ENCODE peak calls at places on chromosomes 3 and 15, in five cellular contexts. One of them, this sample, is unnamed.
A peak's percentile ranks its signal among the peaks of the same experiment; 100 is the strongest.

GRCh38 chr3:58323795-58324674 is 8.7 kb upstream of the PXK start:
- DNase-seq in astrocyte of the spinal cord: peak; percentile 37
- DNase-seq in lung: no peak
- DNase-seq in A549: no peak
- DNase-seq in suprapubic skin: no peak
- DNase-seq in this sample: no peak

GRCh38 chr3:47370887-47371697 is 9.7 kb upstream of the PTPN23 start:
- DNase-seq in astrocyte of the spinal cord: no peak
- DNase-seq in suprapubic skin: no peak
- DNase-seq in lung: no peak
- DNase-seq in A549: peak; percentile 30
- DNase-seq in this sample: no peak

GRCh38 chr3:59480486-59480995 is 430.7 kb upstream of the CFAP20DC start:
- DNase-seq in suprapubic skin: no peak
- DNase-seq in astrocyte of the spinal cord: peak; percentile 75
- DNase-seq in lung: no peak
- DNase-seq in A549: no peak
- DNase-seq in this sample: no peak

GRCh38 chr15:60119101-60119500 is 115.0 kb downstream of the FOXB1 start:
- DNase-seq in suprapubic skin: no peak
- DNase-seq in astrocyte of the spinal cord: no peak
- DNase-seq in lung: no peak
- DNase-seq in A549: no peak
- DNase-seq in this sample: no peak

GRCh38 chr3:142976621-142977398 is 13.3 kb upstream of the PAQR9 start:
- DNase-seq in A549: peak; percentile 88
- DNase-seq in astrocyte of the spinal cord: peak; percentile 96
- DNase-seq in lung: peak; percentile 56
- DNase-seq in suprapubic skin: no peak
- DNase-seq in this sample: no peak

GRCh38 chr15:101167791-101168462 is 83.9 kb downstream of the CHSY1 start:
- DNase-seq in A549: no peak
- DNase-seq in suprapubic skin: peak; percentile 82
- DNase-seq in astrocyte of the spinal cord: peak; percentile 94
- DNase-seq in lung: peak; percentile 73
- DNase-seq in this sample: no peak

GRCh38 chr3:28081533-28081947 is 159.9 kb upstream of the CMC1 start:
- DNase-seq in lung: no peak
- DNase-seq in A549: no peak
- DNase-seq in astrocyte of the spinal cord: no peak
- DNase-seq in suprapubic skin: no peak
- DNase-seq in this sample: no peak

GRCh38 chr3:25178627-25179026 is 249.4 kb upstream of the RARB start:
- DNase-seq in astrocyte of the spinal cord: no peak
- DNase-seq in A549: no peak
- DNase-seq in lung: no peak
- DNase-seq in suprapubic skin: no peak
- DNase-seq in this sample: no peak

GRCh38 chr3:48776854-48777253 is 59.8 kb upstream of the IP6K2 start:
- DNase-seq in astrocyte of the spinal cord: no peak
- DNase-seq in A549: no peak
- DNase-seq in lung: no peak
- DNase-seq in suprapubic skin: no peak
- DNase-seq in this sample: no peak

GRCh38 chr3:31959951-31960792 is 20.9 kb downstream of the OSBPL10 start:
- DNase-seq in lung: no peak
- DNase-seq in A549: no peak
- DNase-seq in suprapubic skin: no peak
- DNase-seq in astrocyte of the spinal cord: peak; percentile 32
- DNase-seq in this sample: no peak

GRCh38 chr3:183180105-183180763 is 17.7 kb upstream of the LAMP3 start:
- DNase-seq in lung: peak; percentile 27
- DNase-seq in suprapubic skin: no peak
- DNase-seq in A549: no peak
- DNase-seq in astrocyte of the spinal cord: no peak
- DNase-seq in this sample: no peak

DNA sequence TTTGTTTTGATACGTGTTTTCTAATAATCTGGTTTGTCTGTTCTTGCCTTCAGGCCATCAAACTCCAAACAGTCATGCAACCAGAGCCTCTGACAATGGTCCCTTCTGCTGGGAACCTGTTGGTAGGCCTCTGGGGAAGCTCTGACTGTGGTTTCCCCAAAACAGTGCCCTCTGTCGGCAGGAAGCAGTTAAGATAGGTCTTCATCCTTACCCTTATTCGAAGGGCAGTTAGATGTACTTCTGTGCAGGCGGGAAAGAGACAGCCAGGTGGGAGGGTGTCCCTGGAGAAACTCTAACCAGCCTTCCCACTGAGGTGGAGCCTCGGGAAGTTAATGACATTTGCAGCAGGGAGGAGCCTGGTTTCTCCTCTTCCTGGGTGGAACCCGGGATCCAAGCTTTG is 81.6 kb upstream of the CHMP2B start:
- DNase-seq in A549: no peak
- DNase-seq in astrocyte of the spinal cord: peak; percentile 7
- DNase-seq in suprapubic skin: no peak
- DNase-seq in lung: no peak
- DNase-seq in this sample: no peak
- TF ChIP-seq CTCF in A549: no peak
- TF ChIP-seq CTCF in astrocyte of the spinal cord: no peak
- TF ChIP-seq CTCF in suprapubic skin: no peak
- TF ChIP-seq CTCF in lung: no peak
- TF ChIP-seq CTCF in this sample: peak; percentile 38

DNA sequence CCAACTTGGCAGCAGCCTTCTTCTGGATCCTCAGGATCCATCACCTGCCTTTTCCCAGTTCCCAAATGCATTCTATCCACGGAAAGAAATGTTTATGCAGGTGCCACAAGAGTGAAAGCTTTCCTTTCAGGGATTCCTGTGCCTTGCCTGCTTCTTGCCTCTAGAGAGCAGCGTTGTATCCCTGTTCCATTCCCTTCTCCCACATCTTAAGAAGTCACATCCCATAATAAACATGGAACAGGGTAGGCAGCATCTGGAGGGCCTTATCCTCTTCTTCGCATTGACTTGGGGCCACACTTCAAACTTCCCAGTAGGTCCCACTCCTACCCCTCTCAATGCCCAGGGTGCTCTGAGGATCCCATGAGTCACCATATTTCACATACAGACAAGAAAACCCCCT is 72.7 kb upstream of the DCLK3 start:
- DNase-seq in astrocyte of the spinal cord: no peak
- DNase-seq in A549: no peak
- DNase-seq in suprapubic skin: no peak
- DNase-seq in lung: no peak
- DNase-seq in this sample: no peak
- TF ChIP-seq CTCF in astrocyte of the spinal cord: peak; percentile 24
- TF ChIP-seq CTCF in A549: no peak
- TF ChIP-seq CTCF in suprapubic skin: no peak
- TF ChIP-seq CTCF in lung: no peak
- TF ChIP-seq CTCF in this sample: no peak

DNA sequence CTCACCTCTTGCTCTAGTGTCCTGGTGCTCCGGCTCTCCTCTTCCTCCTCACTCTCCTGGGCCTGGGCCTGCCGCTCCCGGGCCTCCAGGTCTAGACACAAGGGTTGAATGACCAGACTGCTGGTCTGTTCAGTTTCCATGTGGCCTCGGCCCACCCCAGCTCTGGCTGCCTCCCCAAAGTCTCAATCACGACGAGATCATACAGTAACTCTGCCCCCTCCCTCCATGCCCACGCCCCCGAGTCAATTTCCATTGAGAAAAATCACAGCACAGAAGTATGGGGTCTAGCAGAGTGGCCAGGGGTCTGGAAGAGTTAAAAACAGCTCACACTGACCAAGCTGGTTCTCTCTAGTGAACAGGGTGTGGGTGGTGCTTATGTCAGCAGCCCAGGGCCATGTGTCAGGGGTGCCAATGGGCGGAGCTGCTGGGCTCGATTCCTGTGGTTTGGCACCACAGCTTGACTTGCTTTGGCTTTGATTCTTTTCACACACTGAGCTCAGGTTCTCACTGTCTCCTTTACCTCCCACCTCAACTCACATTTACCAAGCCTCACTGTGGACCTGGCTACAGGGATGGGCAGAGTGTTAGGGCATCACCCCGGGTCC is 6.9 kb downstream of the C15orf62 start:
- DNase-seq in A549: no peak
- DNase-seq in lung: peak; percentile 67
- DNase-seq in suprapubic skin: no peak
- DNase-seq in astrocyte of the spinal cord: peak; percentile 60
- DNase-seq in this sample: no peak
- TF ChIP-seq CTCF in A549: no peak
- TF ChIP-seq CTCF in lung: no peak
- TF ChIP-seq CTCF in suprapubic skin: no peak
- TF ChIP-seq CTCF in astrocyte of the spinal cord: no peak
- TF ChIP-seq CTCF in this sample: no peak

GRCh38 chr15:47496343-47497185 is 220.7 kb upstream of the SEMA6D start:
- DNase-seq in suprapubic skin: no peak
- DNase-seq in astrocyte of the spinal cord: no peak
- DNase-seq in lung: no peak
- DNase-seq in A549: no peak
- DNase-seq in this sample: no peak
- TF ChIP-seq CTCF in suprapubic skin: no peak
- TF ChIP-seq CTCF in astrocyte of the spinal cord: no peak
- TF ChIP-seq CTCF in lung: no peak
- TF ChIP-seq CTCF in A549: no peak
- TF ChIP-seq CTCF in this sample: no peak

GRCh38 chr15:45790325-45790943 is 155.6 kb downstream of the SQOR start:
- DNase-seq in astrocyte of the spinal cord: no peak
- DNase-seq in lung: no peak
- DNase-seq in A549: peak; percentile 15
- DNase-seq in suprapubic skin: no peak
- DNase-seq in this sample: no peak
- TF ChIP-seq CTCF in astrocyte of the spinal cord: peak; percentile 45
- TF ChIP-seq CTCF in lung: no peak
- TF ChIP-seq CTCF in A549: peak; percentile 46
- TF ChIP-seq CTCF in suprapubic skin: peak; percentile 28
- TF ChIP-seq CTCF in this sample: peak; percentile 52

GRCh38 chr3:122387709-122388108 is 3.7 kb downstream of the FAM162A start:
- DNase-seq in suprapubic skin: no peak
- DNase-seq in astrocyte of the spinal cord: no peak
- DNase-seq in lung: no peak
- DNase-seq in A549: no peak
- DNase-seq in this sample: no peak

GRCh38 chr3:122377975-122378374 is 5.1 kb downstream of the MIX23 start:
- DNase-seq in suprapubic skin: no peak
- DNase-seq in astrocyte of the spinal cord: no peak
- DNase-seq in A549: no peak
- DNase-seq in lung: no peak
- DNase-seq in this sample: no peak

GRCh38 chr3:122383915-122384697 is at the start of gene FAM162A:
- DNase-seq in astrocyte of the spinal cord: peak; percentile 89
- DNase-seq in lung: peak; percentile 95
- DNase-seq in A549: peak; percentile 80
- DNase-seq in suprapubic skin: peak; percentile 96
- DNase-seq in this sample: peak; percentile 96

DNA sequence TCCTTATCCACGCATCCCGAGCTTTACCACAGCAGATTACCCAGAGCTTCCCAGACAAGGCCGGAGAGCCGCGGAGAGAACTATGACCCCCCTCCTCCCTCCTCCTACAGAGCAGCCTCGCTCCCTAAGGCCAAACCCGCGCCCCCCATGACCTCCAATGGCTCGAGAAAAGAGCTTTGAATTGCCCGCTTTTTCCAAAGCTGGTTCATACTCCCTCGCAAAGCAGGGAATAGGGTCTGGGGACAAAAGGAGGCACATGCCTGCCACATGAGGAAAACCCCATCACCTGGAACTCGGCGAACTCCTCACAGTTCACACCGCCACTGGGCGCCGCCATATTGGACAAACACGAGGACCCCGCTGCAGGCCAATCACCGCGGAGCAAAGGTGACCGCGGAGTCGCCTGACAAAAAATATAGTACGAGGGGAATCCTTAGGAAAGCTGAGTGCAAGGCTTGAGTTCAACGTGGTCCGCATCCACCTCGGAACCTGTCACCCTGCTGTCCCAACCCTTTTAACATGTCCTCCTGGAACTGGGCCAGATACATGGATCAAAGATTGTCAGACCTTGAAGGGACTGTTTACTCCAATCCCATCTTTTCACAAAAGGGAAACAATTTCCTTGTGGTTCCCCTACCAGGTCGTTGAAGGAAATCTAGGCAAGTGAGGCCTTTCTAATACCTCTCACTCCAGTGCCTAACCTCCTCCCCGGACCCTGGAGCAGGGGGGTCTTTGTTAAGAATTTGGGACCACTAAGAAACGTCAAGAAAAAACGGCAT is at the start of gene MIX23:
- DNase-seq in suprapubic skin: peak; percentile 93
- DNase-seq in lung: peak; percentile 86
- DNase-seq in A549: peak; percentile 88
- DNase-seq in astrocyte of the spinal cord: peak; percentile 85
- DNase-seq in this sample: peak; percentile 93
- TF ChIP-seq CTCF in suprapubic skin: no peak
- TF ChIP-seq CTCF in lung: peak; percentile 0
- TF ChIP-seq CTCF in A549: no peak
- TF ChIP-seq CTCF in astrocyte of the spinal cord: no peak
- TF ChIP-seq CTCF in this sample: no peak

GRCh38 chr3:43583481-43583880 is 38.3 kb downstream of the ANO10 start:
- DNase-seq in lung: no peak
- DNase-seq in astrocyte of the spinal cord: no peak
- DNase-seq in A549: no peak
- DNase-seq in suprapubic skin: no peak
- DNase-seq in this sample: no peak
- TF ChIP-seq CTCF in lung: no peak
- TF ChIP-seq CTCF in astrocyte of the spinal cord: peak; percentile 7
- TF ChIP-seq CTCF in A549: no peak
- TF ChIP-seq CTCF in suprapubic skin: no peak
- TF ChIP-seq CTCF in this sample: no peak

DNA sequence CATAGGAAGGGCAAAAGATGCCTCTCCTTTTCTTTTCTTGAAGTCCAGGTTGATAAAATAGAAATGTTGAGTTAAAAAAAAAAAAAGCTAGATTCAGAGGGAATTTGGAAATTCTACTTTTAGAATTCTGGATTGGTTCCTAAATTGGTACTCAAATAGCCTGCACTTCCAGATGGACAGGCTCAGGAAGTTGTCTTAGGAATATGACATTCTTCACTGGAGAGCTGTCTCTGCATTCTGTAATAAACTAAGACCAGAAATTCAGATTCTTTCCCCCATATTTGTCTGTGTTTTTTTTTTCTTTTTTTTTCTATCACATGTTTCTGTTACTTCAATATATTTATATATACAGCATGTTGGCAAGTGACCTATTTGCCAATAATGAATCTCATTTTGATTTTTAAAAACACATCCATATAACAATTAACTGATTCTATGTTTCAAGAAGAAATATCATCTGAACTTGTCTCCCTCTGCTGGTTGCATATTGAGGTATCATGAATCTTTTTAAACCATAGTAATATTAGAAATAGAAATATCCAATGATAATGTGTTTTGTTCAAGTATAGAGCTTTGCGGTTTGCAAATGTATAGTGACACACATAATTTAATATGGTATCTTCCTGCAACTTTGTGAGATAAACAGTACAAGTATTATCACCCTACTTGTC is 8.5 kb upstream of the LSAMP start:
- DNase-seq in lung: no peak
- DNase-seq in astrocyte of the spinal cord: peak; percentile 33
- DNase-seq in A549: no peak
- DNase-seq in suprapubic skin: no peak
- DNase-seq in this sample: no peak
- TF ChIP-seq CTCF in lung: no peak
- TF ChIP-seq CTCF in astrocyte of the spinal cord: peak; percentile 43
- TF ChIP-seq CTCF in A549: no peak
- TF ChIP-seq CTCF in suprapubic skin: no peak
- TF ChIP-seq CTCF in this sample: peak; percentile 51

This sample was measured in osteocyte.